ENCODE peak calls at places on chromosomes 1 and 21, in six cellular contexts. H, G, W, Y, R and A are unnamed samples.

GRCh38 chr1:54781023-54781723 is 16.9 kb upstream of the PARS2 start:
- DNase-seq in W (no peak), G (no peak), H (peak), R (no peak), Y (peak), A (no peak)

GRCh38 chr1:226438007-226438406 is 30.1 kb upstream of the PARP1 start:
- DNase-seq in W (no peak), Y (no peak), H (no peak), R (no peak), G (no peak), A (no peak)

GRCh38 chr1:158830074-158830677 is 975 bp upstream of the MNDA start:
- DNase-seq in G (no peak), W (no peak), R (no peak), H (no peak), Y (no peak), A (peak)

GRCh38 chr1:24294757-24295371 is 24.3 kb upstream of the GRHL3 start:
- DNase-seq in Y (peak), H (no peak), W (peak), R (no peak), G (peak), A (no peak)

GRCh38 chr1:172654535-172654934 is 4.4 kb upstream of the FASLG start:
- DNase-seq in W (peak), H (no peak), R (no peak), G (no peak), Y (peak), A (no peak)

GRCh38 chr1:205258313-205259176 is 30.8 kb downstream of the TMCC2 start:
- DNase-seq in G (no peak), W (peak), H (no peak), R (no peak), Y (peak), A (no peak)

GRCh38 chr1:206685749-206686485 is 1.2 kb downstream of the MAPKAPK2 start:
- DNase-seq in W (peak), G (peak), H (peak), R (no peak), Y (peak), A (peak)

GRCh38 chr1:109619405-109619654 is at the start of gene GNAT2:
- DNase-seq in W (no peak), G (no peak), R (no peak), Y (no peak), H (no peak), A (no peak)

GRCh38 chr1:91123773-91124172 is 101.9 kb upstream of the ZNF644 start:
- DNase-seq in G (no peak), H (no peak), W (no peak), Y (no peak), R (no peak), A (no peak)

GRCh38 chr1:221327954-221328353 is 413.9 kb downstream of the DUSP10 start:
- DNase-seq in G (no peak), H (no peak), R (no peak), Y (no peak), W (no peak), A (no peak)

GRCh38 chr1:62493656-62494055 is 56.8 kb downstream of the USP1 start:
- DNase-seq in R (no peak), W (peak), Y (peak), H (no peak), G (no peak), A (no peak)

GRCh38 chr1:38039386-38039933 is 7.1 kb downstream of the POU3F1 start:
- DNase-seq in G (no peak), H (no peak), W (no peak), Y (no peak), R (no peak), A (no peak)

GRCh38 chr1:8096105-8097011 is 70.2 kb upstream of the ERRFI1 start:
- DNase-seq in Y (peak), G (no peak), R (peak), W (peak), H (no peak), A (no peak)

GRCh38 chr1:18666317-18666920 is 35.8 kb downstream of the PAX7 start:
- DNase-seq in H (no peak), Y (no peak), R (no peak), G (peak), W (no peak), A (no peak)

GRCh38 chr1:231776006-231776707 is 149.6 kb downstream of the DISC1 start:
- DNase-seq in H (no peak), G (no peak), Y (peak), W (peak), R (peak), A (no peak)

GRCh38 chr1:168470821-168471473 is 72.8 kb downstream of the XCL2 start:
- DNase-seq in W (peak), H (no peak), R (peak), Y (peak), G (no peak), A (no peak)

GRCh38 chr1:58739851-58740466 is 40.1 kb upstream of the MYSM1 start:
- DNase-seq in Y (peak), W (peak), H (no peak), R (peak), G (no peak), A (peak)

GRCh38 chr1:202938287-202938925 is 11.4 kb upstream of the KLHL12 start:
- DNase-seq in G (no peak), R (no peak), W (no peak), Y (no peak), H (no peak), A (no peak)

GRCh38 chr1:201566933-201567801 is 28.2 kb downstream of the NAV1 start:
- DNase-seq in R (no peak), W (no peak), H (no peak), G (no peak), Y (no peak), A (no peak)

GRCh38 chr1:151062738-151063371 is 2.7 kb downstream of the MLLT11 start:
- DNase-seq in Y (peak), R (no peak), H (no peak), G (no peak), W (peak), A (no peak)

GRCh38 chr1:144101397-144102050 is 129.7 kb upstream of the FAM72C start:
- DNase-seq in G (peak), H (peak), W (no peak), R (no peak), Y (no peak), A (no peak)

GRCh38 chr1:150142083-150142482 is 7.6 kb upstream of the PLEKHO1 start:
- DNase-seq in W (no peak), R (no peak), Y (no peak), G (no peak), H (no peak), A (no peak)

GRCh38 chr1:206753141-206753540 is 17.4 kb upstream of the IL19 start:
- DNase-seq in R (no peak), H (no peak), G (no peak), W (peak), Y (peak), A (no peak)

GRCh38 chr1:201171063-201172036 is 17.1 kb upstream of the TMEM9 start:
- DNase-seq in G (no peak), W (no peak), Y (peak), R (no peak), H (peak), A (peak)

GRCh38 chr1:43552813-43553212 is 22.1 kb downstream of the PTPRF start:
- DNase-seq in Y (peak), H (no peak), R (no peak), W (no peak), G (peak), A (no peak)

GRCh38 chr1:173367136-173367535 is 110.0 kb upstream of the PRDX6 start:
- DNase-seq in H (no peak), G (no peak), W (no peak), R (no peak), Y (peak), A (no peak)

GRCh38 chr1:37152491-37152890 is 118.2 kb upstream of the GRIK3 start:
- DNase-seq in H (no peak), R (no peak), W (no peak), G (no peak), Y (no peak), A (no peak)

GRCh38 chr1:157558119-157558518 is 5.8 kb upstream of the FCRL5 start:
- DNase-seq in H (no peak), Y (no peak), G (no peak), R (no peak), W (no peak), A (no peak)

GRCh38 chr1:231045318-231045717 is 5.3 kb upstream of the FAM89A start:
- DNase-seq in W (no peak), H (no peak), R (no peak), Y (no peak), G (no peak), A (no peak)

GRCh38 chr1:2443285-2444137 is 31.1 kb upstream of the PEX10 start:
- DNase-seq in G (no peak), W (no peak), R (no peak), Y (no peak), H (no peak), A (no peak)
- TF ChIP-seq CTCF in G (no peak), W (peak), R (peak), Y (peak), H (peak), A (no peak)

DNA sequence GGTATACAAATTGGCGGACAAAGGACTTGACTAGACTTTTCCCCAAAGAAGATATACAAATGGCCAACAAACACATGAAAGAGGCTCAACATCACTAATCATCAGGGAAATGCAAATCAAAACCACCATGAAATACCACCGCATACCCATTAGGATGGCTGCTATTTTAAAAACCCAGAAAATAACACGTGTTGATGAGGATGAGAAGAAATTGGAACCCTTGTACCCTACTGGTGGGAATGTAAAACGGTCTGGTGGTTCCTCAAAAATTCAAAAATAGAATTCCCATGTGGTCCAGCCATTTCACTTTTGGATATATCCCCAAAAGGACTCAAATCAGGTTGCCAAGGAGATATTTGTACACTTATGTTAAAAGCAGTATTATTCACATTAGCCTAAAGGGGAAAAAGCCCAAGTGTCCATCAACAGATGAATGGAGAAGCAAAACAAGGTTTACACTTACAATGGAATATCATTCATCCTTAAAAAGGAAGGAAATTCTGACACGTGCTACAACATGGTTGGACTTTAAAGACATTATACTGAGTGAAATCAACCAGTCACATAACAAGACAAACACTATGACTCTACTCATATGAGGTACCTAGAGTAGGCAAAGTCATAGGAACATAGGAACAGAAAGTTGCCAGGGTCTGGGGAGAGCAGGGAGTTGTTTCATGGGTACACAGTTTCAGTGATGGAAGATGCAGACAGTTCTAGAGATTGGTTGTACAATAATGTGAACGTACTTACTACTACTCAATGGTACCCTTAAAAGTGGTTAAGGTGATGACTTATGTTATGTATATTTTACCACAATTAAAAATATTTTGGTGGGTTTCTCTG is 17.0 kb downstream of the CD34 start:
- DNase-seq in Y (no peak), H (no peak), G (no peak), R (no peak), W (no peak), A (no peak)
- TF ChIP-seq CTCF in Y (no peak), H (no peak), G (no peak), R (no peak), W (no peak), A (no peak)

GRCh38 chr21:36039861-36040260 is 20.5 kb downstream of the SETD4 start:
- DNase-seq in R (no peak), Y (no peak), W (no peak), H (no peak), G (no peak), A (no peak)
- TF ChIP-seq CTCF in R (no peak), Y (no peak), W (no peak), H (no peak), G (no peak), A (no peak)

DNA sequence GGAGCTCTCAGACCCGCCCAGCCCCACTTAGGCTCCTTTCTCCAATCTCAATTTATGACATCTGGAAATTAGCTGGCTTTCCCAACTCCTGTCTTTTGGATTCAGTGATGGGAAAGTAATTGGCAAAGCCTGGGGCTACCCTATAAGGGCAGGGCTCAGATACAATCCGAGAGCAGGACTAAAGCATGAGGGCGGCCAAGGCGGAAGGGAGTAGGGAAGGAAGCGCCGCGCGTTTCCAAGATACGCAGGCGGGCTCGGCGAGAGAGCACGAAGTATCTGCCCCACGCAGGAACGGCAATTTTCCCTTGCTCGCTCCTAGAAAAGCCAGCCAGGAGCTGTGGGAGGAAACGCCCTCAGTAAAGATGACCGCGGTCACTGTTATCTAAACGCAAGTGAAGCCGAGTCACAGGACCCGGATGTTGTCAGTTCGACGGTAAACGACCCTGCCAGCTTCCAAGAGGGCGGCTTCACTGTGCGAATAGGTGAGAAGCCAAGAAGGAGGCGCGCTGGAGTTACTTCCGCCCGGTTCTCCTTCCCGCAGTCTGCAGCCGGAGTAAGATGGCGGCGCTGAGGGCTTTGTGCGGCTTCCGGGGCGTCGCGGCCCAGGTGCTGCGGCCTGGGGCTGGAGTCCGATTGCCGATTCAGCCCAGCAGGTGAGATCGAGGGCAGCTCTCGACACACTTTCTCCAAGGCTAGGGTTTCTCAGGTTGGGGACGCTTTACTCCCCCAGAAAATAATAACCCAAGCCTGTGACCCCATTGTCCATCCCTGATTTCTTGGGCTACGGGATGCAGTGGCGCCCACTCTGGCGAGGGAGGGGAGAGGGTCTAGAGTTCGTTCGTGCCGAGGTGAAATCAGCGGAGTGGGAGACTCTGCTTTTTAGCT is at the start of gene NDUFS2:
- DNase-seq in Y (peak), H (peak), R (peak), W (peak), G (peak), A (peak)
- TF ChIP-seq CTCF in Y (peak), H (peak), R (peak), W (no peak), G (peak), A (no peak)